ENCODE peak calls at places on chromosomes 16 and 17, in eight cellular contexts. A, N, H, D, J, B, M and T are unnamed samples.

GRCh38 chr16:8855051-8855786 is 13.6 kb downstream of the CARHSP1 start:
- DNase-seq in A (no peak), N (no peak), H (no peak), D (no peak), J (no peak), B (no peak), M (no peak), T (no peak)

GRCh38 chr16:86700396-86700945 is 122.1 kb downstream of the FOXL1 start:
- DNase-seq in A (no peak), N (no peak), H (no peak), D (no peak), J (no peak), B (no peak), M (no peak), T (no peak)

GRCh38 chr17:4720787-4721186 is 10.4 kb downstream of the ARRB2 start:
- DNase-seq in A (no peak), N (no peak), H (no peak), D (no peak), J (no peak), B (no peak), M (no peak), T (no peak)

GRCh38 chr16:11361043-11361442 is 15.8 kb downstream of the RMI2 start:
- DNase-seq in A (no peak), N (no peak), H (no peak), D (no peak), J (no peak), B (no peak), M (no peak), T (no peak)

GRCh38 chr17:78993241-78993956 is 13.7 kb upstream of the LGALS3BP start:
- DNase-seq in A (no peak), N (peak), H (peak), D (peak), J (no peak), B (peak), M (peak), T (peak)

GRCh38 chr16:84725481-84726078 is 25.8 kb downstream of the USP10 start:
- DNase-seq in A (no peak), N (no peak), H (no peak), D (no peak), J (no peak), B (no peak), M (no peak), T (no peak)

GRCh38 chr17:20908373-20909273 is 134.2 kb downstream of the USP22 start:
- DNase-seq in A (peak), N (peak), H (peak), D (peak), J (peak), B (peak), M (peak), T (peak)

GRCh38 chr17:29163563-29163962 is 16.6 kb downstream of the MYO18A start:
- DNase-seq in A (no peak), N (no peak), H (no peak), D (no peak), J (no peak), B (no peak), M (no peak), T (no peak)

GRCh38 chr16:84209989-84210388 is 19.0 kb downstream of the ADAD2 start:
- DNase-seq in A (no peak), N (peak), H (no peak), D (no peak), J (peak), B (no peak), M (no peak), T (no peak)

GRCh38 chr17:55806745-55807466 is 56.1 kb downstream of the PCTP start:
- DNase-seq in A (no peak), N (no peak), H (no peak), D (no peak), J (no peak), B (no peak), M (no peak), T (no peak)

GRCh38 chr17:68961204-68961893 is 6.2 kb upstream of the ABCA8 start:
- DNase-seq in A (no peak), N (no peak), H (no peak), D (no peak), J (no peak), B (no peak), M (no peak), T (peak)

GRCh38 chr16:24670623-24671454 is 58.6 kb upstream of the TNRC6A start:
- DNase-seq in A (peak), N (no peak), H (peak), D (peak), J (no peak), B (peak), M (no peak), T (peak)

GRCh38 chr16:9183682-9184353 is 92.4 kb downstream of the HAPSTR1 start:
- DNase-seq in A (no peak), N (no peak), H (no peak), D (no peak), J (no peak), B (no peak), M (no peak), T (no peak)

GRCh38 chr17:81002013-81002384 is 10.4 kb downstream of the CHMP6 start:
- DNase-seq in A (no peak), N (no peak), H (no peak), D (no peak), J (no peak), B (no peak), M (no peak), T (no peak)

GRCh38 chr17:42413464-42414040 is 9.5 kb downstream of the CAVIN1 start:
- DNase-seq in A (peak), N (no peak), H (no peak), D (no peak), J (no peak), B (no peak), M (no peak), T (no peak)

GRCh38 chr16:48366165-48367093 is 18.8 kb downstream of the SIAH1 start:
- DNase-seq in A (no peak), N (peak), H (peak), D (peak), J (peak), B (peak), M (peak), T (peak)

GRCh38 chr17:41695954-41696720 is 7.5 kb downstream of the EIF1 start:
- DNase-seq in A (peak), N (peak), H (peak), D (peak), J (peak), B (peak), M (peak), T (no peak)

GRCh38 chr17:49209061-49209571 is 1.3 kb downstream of the GNGT2 start:
- DNase-seq in A (no peak), N (no peak), H (no peak), D (no peak), J (no peak), B (no peak), M (no peak), T (no peak)

GRCh38 chr16:30526137-30526822 is at the start of gene ZNF768:
- DNase-seq in A (peak), N (peak), H (peak), D (peak), J (no peak), B (peak), M (no peak), T (no peak)

GRCh38 chr17:42266918-42267766 is 9.0 kb downstream of the STAT5B start:
- DNase-seq in A (no peak), N (peak), H (no peak), D (no peak), J (peak), B (no peak), M (no peak), T (no peak)

GRCh38 chr17:47651704-47652103 is 2.0 kb downstream of the KPNB1 start:
- DNase-seq in A (no peak), N (no peak), H (no peak), D (no peak), J (no peak), B (no peak), M (no peak), T (no peak)

GRCh38 chr17:47650525-47651522 is 1.1 kb downstream of the KPNB1 start:
- DNase-seq in A (peak), N (peak), H (peak), D (peak), J (peak), B (peak), M (peak), T (peak)

GRCh38 chr17:47649972-47650524 is 329 bp downstream of the KPNB1 start:
- DNase-seq in A (no peak), N (no peak), H (peak), D (no peak), J (no peak), B (no peak), M (peak), T (peak)

GRCh38 chr17:47652570-47652969 is 2.9 kb downstream of the KPNB1 start:
- DNase-seq in A (no peak), N (no peak), H (no peak), D (no peak), J (no peak), B (peak), M (no peak), T (no peak)

GRCh38 chr17:47649153-47649971 is at the start of gene KPNB1:
- DNase-seq in A (peak), N (peak), H (peak), D (peak), J (peak), B (peak), M (peak), T (peak)
- TF ChIP-seq POLR2A in A (no peak), N (peak), H (peak), D (peak), J (peak), B (peak), M (no peak), T (peak)

GRCh38 chr17:27588354-27588753 is 42.6 kb upstream of the LGALS9 start:
- DNase-seq in A (no peak), N (no peak), H (no peak), D (no peak), J (no peak), B (no peak), M (no peak), T (no peak)

GRCh38 chr17:27585153-27585681 is 45.8 kb upstream of the LGALS9 start:
- DNase-seq in A (no peak), N (no peak), H (no peak), D (no peak), J (no peak), B (no peak), M (no peak), T (no peak)

GRCh38 chr17:27585792-27586191 is 45.2 kb upstream of the LGALS9 start:
- DNase-seq in A (no peak), N (no peak), H (no peak), D (no peak), J (no peak), B (no peak), M (no peak), T (no peak)

GRCh38 chr17:27582696-27583095 is 48.3 kb upstream of the LGALS9 start:
- DNase-seq in A (no peak), N (no peak), H (no peak), D (no peak), J (no peak), B (no peak), M (no peak), T (no peak)

GRCh38 chr17:27586203-27586701 is 44.7 kb upstream of the LGALS9 start:
- DNase-seq in A (no peak), N (no peak), H (no peak), D (no peak), J (no peak), B (no peak), M (no peak), T (no peak)
- TF ChIP-seq CTCF in A (no peak), N (no peak), H (no peak), D (no peak), J (no peak), B (no peak), M (no peak), T (no peak)

DNA sequence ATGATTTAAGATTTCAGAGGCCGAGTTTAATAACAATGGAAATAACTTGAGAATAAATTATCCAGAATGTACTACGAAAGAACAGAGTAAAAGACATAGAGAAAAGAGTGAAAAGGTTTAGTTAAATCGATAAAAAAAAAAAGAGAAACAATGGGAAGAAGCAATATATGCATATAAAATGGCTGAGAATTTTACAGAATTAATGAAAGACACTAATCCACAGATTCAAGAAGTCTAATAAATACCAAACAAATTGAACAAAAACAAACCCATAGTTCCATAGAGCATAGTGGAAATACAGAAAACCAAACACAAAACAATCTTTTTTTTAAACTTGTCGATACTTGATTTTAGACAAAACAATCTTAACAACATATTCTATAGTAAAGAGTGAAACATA is 1.7 kb downstream of the PSME3IP1 start:
- DNase-seq in A (no peak), N (no peak), H (no peak), D (no peak), J (no peak), B (no peak), M (no peak), T (no peak)
- H3K4me3 ChIP-seq in A (no peak), N (peak), H (no peak), D (no peak), J (no peak), B (no peak), M (no peak), T (no peak)

DNA sequence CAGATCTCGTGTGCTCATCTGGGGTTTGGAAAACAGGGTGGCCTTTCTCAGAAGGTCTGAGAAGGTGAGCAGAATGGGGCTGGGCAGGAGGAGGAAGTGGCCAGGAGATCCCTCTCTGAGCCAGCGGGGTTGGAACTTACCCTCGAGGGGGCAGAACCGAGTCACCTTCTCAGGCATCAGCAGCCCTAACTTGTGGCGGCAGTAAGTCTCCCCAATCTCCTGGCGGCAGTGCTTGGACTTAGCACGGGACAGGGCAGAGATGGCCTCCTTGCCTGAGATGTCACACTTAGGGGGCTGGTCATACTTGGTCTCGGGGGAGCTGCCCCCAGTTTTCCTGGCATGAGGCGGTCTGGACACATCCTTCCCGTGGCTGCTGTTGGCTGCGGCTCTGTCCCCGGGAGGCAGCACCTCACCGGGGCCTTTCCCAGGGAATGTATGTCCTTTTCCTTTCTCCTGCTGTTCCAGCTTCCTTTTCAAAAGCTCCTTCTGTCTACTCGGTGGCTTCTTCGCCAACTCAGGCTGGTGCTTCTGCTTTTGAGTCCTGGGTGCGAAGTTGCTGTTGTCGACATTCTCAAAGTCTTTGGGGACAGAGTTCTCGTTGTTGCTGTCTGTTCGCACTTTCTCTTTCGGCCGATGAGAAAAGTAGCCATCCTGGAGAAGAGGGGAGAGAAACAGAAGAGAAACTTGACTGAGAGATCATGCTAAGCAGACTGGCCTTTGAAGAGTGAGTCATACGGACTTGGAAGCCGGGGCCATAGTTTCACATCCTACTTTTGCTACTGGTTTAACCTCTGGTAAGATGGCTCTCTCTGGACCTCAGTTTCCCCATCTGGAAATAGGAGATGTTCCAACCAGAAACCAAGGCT is 211.7 kb downstream of the XYLT1 start:
- DNase-seq in A (no peak), N (peak), H (no peak), D (no peak), J (no peak), B (no peak), M (no peak), T (no peak)
- TF ChIP-seq POLR2A in A (no peak), N (no peak), H (no peak), D (no peak), J (no peak), B (no peak), M (no peak), T (no peak)

GRCh38 chr17:44522883-44523671 is 19.9 kb upstream of the GPATCH8 start:
- DNase-seq in A (peak), N (peak), H (peak), D (peak), J (peak), B (peak), M (peak), T (peak)
- TF ChIP-seq CTCF in A (peak), N (peak), H (peak), D (peak), J (peak), B (peak), M (peak), T (peak)